ENCODE peak calls at places on chromosome 5, in six cellular contexts. I is thoracic aorta; D is NCI-H1048; B is stimulated activated CD8-positive, alpha-beta memory T cell treated with anti-CD3 and anti-CD28 coated beads, Interleukin-15, amount 100 ng/mL, for 1 hour; H is cardiac fibroblast; Q is lung. Z is an unnamed sample.

GRCh38 chr5:64384761-64385160 is 121.1 kb upstream of the RGS7BP start:
- DNase-seq in I (no peak), D (no peak), B (no peak), H (peak), Q (no peak), Z (no peak)

GRCh38 chr5:149386166-149386565 is 7.1 kb upstream of the IL17B start:
- DNase-seq in I (no peak), D (no peak), B (no peak), H (no peak), Q (no peak), Z (no peak)

GRCh38 chr5:165920655-165921054 is 2370.8 kb upstream of the WWC1 start:
- DNase-seq in I (no peak), D (no peak), B (no peak), H (no peak), Q (no peak), Z (no peak)

GRCh38 chr5:137580030-137580429 is 80.9 kb upstream of the SPOCK1 start:
- DNase-seq in I (no peak), D (no peak), B (no peak), H (no peak), Q (no peak), Z (no peak)

GRCh38 chr5:112779531-112779930 is 41.8 kb downstream of the APC start:
- DNase-seq in I (no peak), D (no peak), B (no peak), H (peak), Q (no peak), Z (no peak)

GRCh38 chr5:168076561-168076991 is 214.9 kb upstream of the WWC1 start:
- DNase-seq in I (no peak), D (no peak), B (no peak), H (peak), Q (no peak), Z (no peak)

GRCh38 chr5:54004697-54005096 is 305.7 kb downstream of the ARL15 start:
- DNase-seq in I (no peak), D (no peak), B (no peak), H (no peak), Q (no peak), Z (no peak)

GRCh38 chr5:172059661-172060100 is 53.2 kb upstream of the FBXW11 start:
- DNase-seq in I (no peak), D (no peak), B (no peak), H (peak), Q (no peak), Z (no peak)

GRCh38 chr5:169706758-169707450 is 69.8 kb downstream of the DOCK2 start:
- DNase-seq in I (no peak), D (no peak), B (no peak), H (peak), Q (no peak), Z (no peak)

GRCh38 chr5:172771439-172772111 is 580 bp upstream of the DUSP1 start:
- DNase-seq in I (no peak), D (no peak), B (no peak), H (no peak), Q (no peak), Z (no peak)